ENCODE peak calls at places on chromosomes 2 and 18, in nine cellular contexts. P is psoas muscle, H is adrenal gland, T is endodermal cell, C is PC-3, Z is hepatocyte, R is nephron progenitor cell, Q is choroid plexus epithelial cell, N is fibroblast of the aortic adventitia. F is an unnamed sample.

GRCh38 chr2:12803616-12804015 is 86.9 kb downstream of the TRIB2 start:
- DNase-seq in Z (no peak), C (no peak), H (no peak), Q (no peak), P (no peak), R (no peak), N (peak; percentile 45), T (no peak), F (no peak)

GRCh38 chr2:18742382-18742781 is 153.0 kb upstream of the NT5C1B start:
- DNase-seq in H (no peak), Z (no peak), T (peak; percentile 59), R (no peak), C (no peak), N (no peak), Q (no peak), P (no peak), F (no peak)

GRCh38 chr2:42795871-42796301 is 3.5 kb upstream of the HAAO start:
- DNase-seq in R (no peak), T (no peak), Q (peak; percentile 31), C (no peak), N (peak; percentile 26), Z (no peak), P (no peak), H (no peak), F (no peak)

GRCh38 chr18:48809365-48809764 is 141.4 kb downstream of the SMAD7 start:
- DNase-seq in Z (no peak), P (no peak), R (no peak), C (no peak), Q (no peak), T (no peak), N (no peak), H (no peak), F (no peak)

GRCh38 chr2:220334210-220334609 is 706.8 kb downstream of the SLC4A3 start:
- DNase-seq in Z (no peak), N (peak; percentile 6), H (no peak), T (no peak), P (no peak), Q (no peak), C (peak; percentile 96), R (no peak), F (no peak)

GRCh38 chr2:108933691-108934117 is 55.3 kb downstream of the EDAR start:
- DNase-seq in Z (no peak), Q (no peak), R (no peak), T (no peak), C (no peak), H (no peak), P (no peak), N (no peak), F (no peak)

GRCh38 chr2:197786010-197786877 is 1.1 kb upstream of the BOLL start:
- DNase-seq in H (peak; percentile 23), P (peak; percentile 80), Q (no peak), Z (peak; percentile 48), T (peak; percentile 97), N (no peak), C (no peak), R (peak; percentile 41), F (peak; percentile 14)

GRCh38 chr2:65397122-65397521 is 35.3 kb downstream of the SPRED2 start:
- DNase-seq in C (peak; percentile 55), Z (no peak), N (peak; percentile 58), H (no peak), T (no peak), Q (no peak), R (no peak), P (no peak), F (no peak)

GRCh38 chr18:61323951-61324350 is 9.3 kb upstream of the CDH20 start:
- DNase-seq in H (no peak), Q (no peak), N (peak; percentile 14), C (peak; percentile 2), P (no peak), Z (no peak), R (no peak), T (no peak), F (no peak)

GRCh38 chr2:23399674-23400261 is 14.8 kb downstream of the KLHL29 start:
- DNase-seq in R (no peak), P (no peak), C (no peak), T (no peak), H (no peak), Q (no peak), Z (no peak), N (no peak), F (no peak)

GRCh38 chr2:197857708-197858107 is 53.3 kb downstream of the PLCL1 start:
- DNase-seq in Q (no peak), R (no peak), T (no peak), N (no peak), C (no peak), H (no peak), Z (no peak), P (no peak), F (no peak)

GRCh38 chr2:186498834-186499233 is 12.8 kb downstream of the ZC3H15 start:
- DNase-seq in H (no peak), Q (no peak), T (no peak), C (no peak), R (no peak), Z (no peak), N (no peak), P (no peak), F (no peak)

GRCh38 chr2:186508263-186508662 is 22.2 kb downstream of the ZC3H15 start:
- DNase-seq in R (no peak), Z (no peak), P (no peak), T (no peak), Q (no peak), C (no peak), N (no peak), H (no peak), F (no peak)

GRCh38 chr2:186503827-186504606 is 18.0 kb downstream of the ZC3H15 start:
- DNase-seq in H (no peak), C (peak; percentile 67), N (peak; percentile 64), Q (peak; percentile 59), R (no peak), T (no peak), P (no peak), Z (peak; percentile 22), F (no peak)
- TF ChIP-seq CTCF in H (peak; percentile 56), C (peak; percentile 77), N (peak; percentile 36), Q (peak; percentile 51), R (peak; percentile 53), T (peak; percentile 78), P (peak; percentile 58), Z (peak; percentile 60), F (peak; percentile 79)

GRCh38 chr2:233976087-233976486 is 58.9 kb downstream of the TRPM8 start:
- DNase-seq in H (no peak), R (no peak), Q (no peak), Z (no peak), T (no peak), P (no peak), N (no peak), C (peak; percentile 20), F (no peak)

GRCh38 chr2:233977296-233977837 is 60.2 kb downstream of the TRPM8 start:
- DNase-seq in Q (no peak), N (no peak), R (no peak), T (peak; percentile 74), C (no peak), P (no peak), H (no peak), Z (no peak), F (no peak)

GRCh38 chr2:233979748-233980147 is 62.6 kb downstream of the TRPM8 start:
- DNase-seq in Z (no peak), Q (no peak), R (no peak), T (no peak), C (peak; percentile 55), N (no peak), H (no peak), P (no peak), F (no peak)

GRCh38 chr2:233974530-233975071 is 57.4 kb downstream of the TRPM8 start:
- DNase-seq in H (peak; percentile 55), P (peak; percentile 67), R (no peak), T (no peak), Q (peak; percentile 85), C (peak; percentile 96), N (peak; percentile 91), Z (peak; percentile 71), F (no peak)

DNA sequence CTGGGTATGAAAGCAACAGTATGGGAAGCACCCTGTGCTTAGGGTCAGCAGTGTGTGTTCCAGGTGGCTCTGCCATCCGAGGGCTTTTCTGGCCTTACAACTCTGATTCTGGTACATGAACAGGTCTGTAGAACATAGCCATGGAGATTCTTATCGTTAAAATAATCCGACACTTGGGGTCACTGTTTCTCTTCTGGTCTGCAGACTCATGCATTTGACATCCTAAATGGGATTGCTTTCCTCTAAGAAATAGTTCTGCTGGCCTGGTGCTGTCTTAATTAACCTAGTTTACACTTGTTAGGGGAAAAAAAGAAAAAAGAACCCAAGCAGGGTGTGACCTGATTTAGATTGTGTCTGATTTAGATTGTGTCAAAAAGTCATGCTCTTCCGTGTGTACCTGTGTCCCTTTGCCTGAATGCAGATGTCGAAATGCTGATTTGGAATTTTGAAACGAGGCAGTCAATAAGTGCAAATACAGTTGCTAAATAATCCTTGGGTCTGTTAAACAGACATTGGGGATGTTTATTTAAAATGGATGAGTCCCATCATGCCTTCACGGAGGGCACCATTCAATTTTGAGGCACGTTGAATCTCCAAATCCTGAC is 59.6 kb downstream of the TRPM8 start:
- DNase-seq in N (peak; percentile 87), P (no peak), H (no peak), C (peak; percentile 85), Q (peak; percentile 88), T (peak; percentile 51), Z (peak; percentile 63), R (peak; percentile 19), F (no peak)
- TF ChIP-seq CTCF in N (peak; percentile 47), P (no peak), H (peak; percentile 38), C (peak; percentile 75), Q (peak; percentile 66), T (peak; percentile 69), Z (peak; percentile 60), R (peak; percentile 53), F (peak; percentile 68)

DNA sequence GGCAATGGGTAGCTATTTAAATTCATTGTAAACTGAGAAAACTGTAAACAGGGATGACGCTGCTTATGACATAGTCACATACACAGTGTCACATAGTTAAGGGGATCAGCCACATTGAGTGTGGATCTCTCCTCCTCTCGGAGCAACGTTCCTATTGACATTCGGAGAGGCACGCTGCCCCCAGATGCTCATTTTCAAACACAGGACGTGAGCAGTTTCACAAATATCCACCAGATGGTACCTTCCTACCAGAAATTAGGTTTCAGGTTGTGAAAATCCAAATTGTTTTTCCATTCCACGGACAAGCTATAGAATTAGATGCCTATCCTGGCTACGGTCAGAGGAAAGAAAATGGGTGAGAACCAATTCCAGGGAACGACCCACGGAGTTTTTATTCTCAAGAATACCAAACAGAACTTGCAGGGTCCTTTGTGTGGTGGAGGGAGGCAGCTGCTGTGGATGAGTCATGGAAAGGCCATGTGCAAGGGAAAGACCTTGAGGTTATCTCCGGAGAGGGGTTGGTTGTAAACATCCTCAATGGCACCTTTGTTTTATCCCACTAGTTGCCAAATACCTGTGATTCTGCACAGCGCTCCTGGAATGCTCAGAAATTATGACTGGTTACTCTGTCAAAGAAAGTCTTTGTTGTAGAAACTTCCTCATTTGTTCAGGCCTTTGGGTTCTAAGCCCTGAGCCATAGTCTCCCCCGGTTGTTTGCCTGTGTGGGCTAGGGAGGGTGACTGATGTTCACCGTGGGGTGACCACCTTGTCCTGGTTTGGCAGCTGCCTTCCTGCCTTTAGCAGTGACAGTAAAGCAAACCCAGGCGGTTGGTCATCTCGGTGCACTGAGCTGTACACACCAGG is 88.0 kb downstream of the ACTR3 start:
- DNase-seq in R (no peak), P (no peak), H (no peak), Z (peak; percentile 68), N (peak; percentile 57), C (peak; percentile 49), Q (peak; percentile 62), T (no peak), F (no peak)
- TF ChIP-seq CTCF in R (no peak), P (peak; percentile 15), H (peak; percentile 67), Z (peak; percentile 59), N (peak; percentile 54), C (peak; percentile 49), Q (peak; percentile 49), T (peak; percentile 71), F (peak; percentile 66)

GRCh38 chr2:84741182-84741822 is 139.6 kb downstream of the TRABD2A start:
- DNase-seq in R (no peak), C (peak; percentile 61), Q (peak; percentile 53), T (peak; percentile 88), N (peak; percentile 8), P (no peak), H (no peak), Z (peak; percentile 11), F (no peak)
- TF ChIP-seq CTCF in R (no peak), C (peak; percentile 49), Q (peak; percentile 63), T (peak; percentile 77), N (peak; percentile 20), P (no peak), H (no peak), Z (no peak), F (peak; percentile 27)